ENCODE peak calls at places on chromosomes 13 and 19, in six cellular contexts. J is GM23248; U is CD8-positive, alpha-beta memory T cell; R is tibial nerve; H is upper lobe of left lung; C is heart right ventricle. B is an unnamed sample.
A peak's percentile ranks its signal among the peaks of the same experiment; 100 is the strongest.

GRCh38 chr19:30757836-30758617 is 385.8 kb downstream of the ZNF536 start:
- DNase-seq in J (no peak), U (no peak), R (no peak), H (no peak), C (no peak), B (no peak)

GRCh38 chr19:5186293-5187050 is 154.1 kb downstream of the PTPRS start:
- DNase-seq in J (peak; percentile 94), U (no peak), R (no peak), H (no peak), C (no peak), B (no peak)

GRCh38 chr19:4542896-4543351 is 3.1 kb upstream of the LRG1 start:
- DNase-seq in J (no peak), U (no peak), R (no peak), H (no peak), C (no peak), B (no peak)

GRCh38 chr13:80509264-80509663 is 168.3 kb upstream of the SPRY2 start:
- DNase-seq in J (no peak), U (no peak), R (no peak), H (no peak), C (no peak), B (no peak)

GRCh38 chr13:73399347-73400216 is 340.8 kb downstream of the KLF5 start:
- DNase-seq in J (no peak), U (no peak), R (no peak), H (no peak), C (no peak), B (no peak)

GRCh38 chr19:37763488-37763887 is 15.9 kb downstream of the ZNF573 start:
- DNase-seq in J (peak; percentile 64), U (no peak), R (no peak), H (no peak), C (no peak), B (no peak)

GRCh38 chr13:84917252-84917878 is 881.9 kb downstream of the SLITRK6 start:
- DNase-seq in J (peak; percentile 18), U (no peak), R (no peak), H (no peak), C (no peak), B (peak; percentile 30)

GRCh38 chr13:37534181-37534580 is 64.4 kb downstream of the POSTN start:
- DNase-seq in J (peak; percentile 86), U (no peak), R (no peak), H (no peak), C (no peak), B (peak; percentile 7)

GRCh38 chr13:113513761-113514160 is 23.2 kb upstream of the DCUN1D2 start:
- DNase-seq in J (no peak), U (no peak), R (no peak), H (no peak), C (no peak), B (no peak)

GRCh38 chr19:28862238-28862637 is 350.7 kb downstream of the UQCRFS1 start:
- DNase-seq in J (peak; percentile 42), U (no peak), R (no peak), H (no peak), C (no peak), B (no peak)

GRCh38 chr13:40609972-40610726 is 56.3 kb downstream of the FOXO1 start:
- DNase-seq in J (no peak), U (no peak), R (no peak), H (no peak), C (no peak), B (no peak)

GRCh38 chr13:40982772-40983171 is 36.3 kb downstream of the ELF1 start:
- DNase-seq in J (peak; percentile 44), U (peak; percentile 80), R (peak; percentile 41), H (peak; percentile 83), C (peak; percentile 76), B (peak; percentile 94)

GRCh38 chr13:113756441-113757097 is 2.5 kb upstream of the TMEM255B start:
- DNase-seq in J (peak; percentile 24), U (no peak), R (no peak), H (no peak), C (no peak), B (no peak)

GRCh38 chr13:42999491-42999890 is 7.5 kb upstream of the EPSTI1 start:
- DNase-seq in J (no peak), U (no peak), R (no peak), H (no peak), C (no peak), B (no peak)

GRCh38 chr13:42994878-42995277 is 2.8 kb upstream of the EPSTI1 start:
- DNase-seq in J (no peak), U (no peak), R (no peak), H (no peak), C (no peak), B (no peak)

GRCh38 chr13:42996584-42996983 is 4.5 kb upstream of the EPSTI1 start:
- DNase-seq in J (peak; percentile 92), U (no peak), R (no peak), H (no peak), C (no peak), B (no peak)

GRCh38 chr13:42992585-42993122 is 613 bp upstream of the EPSTI1 start:
- DNase-seq in J (no peak), U (peak; percentile 61), R (no peak), H (no peak), C (no peak), B (no peak)

GRCh38 chr13:42997381-42997780 is 5.3 kb upstream of the EPSTI1 start:
- DNase-seq in J (peak; percentile 34), U (no peak), R (no peak), H (no peak), C (no peak), B (peak; percentile 61)
- H3K4me3 ChIP-seq in J (peak overlapping the region; percentile 28), U (no peak overlapping the region), R (no peak overlapping the region), H (no peak overlapping the region), C (no peak overlapping the region), B (no peak overlapping the region)

GRCh38 chr13:31207630-31208549 is 8.1 kb downstream of the B3GLCT start:
- DNase-seq in J (peak; percentile 73), U (no peak), R (no peak), H (peak; percentile 36), C (peak; percentile 30), B (no peak)
- H3K27ac ChIP-seq in J (peak overlapping the region; percentile 10), U (no peak overlapping the region), R (no peak overlapping the region), H (no peak overlapping the region), C (peak overlapping the region; percentile 89), B (no peak overlapping the region)

GRCh38 chr13:42396501-42396900 is 124.5 kb downstream of the AKAP11 start:
- DNase-seq in J (no peak), U (peak; percentile 26), R (no peak), H (no peak), C (no peak), B (no peak)
- H3K4me1 ChIP-seq in J (peaks cover 4% of the 10 kb centered on the region), U (peaks cover 50% of the 10 kb centered on the region), R (peaks cover 7% of the 10 kb centered on the region), H (peaks cover 4% of the 10 kb centered on the region), C (no peaks in the 10 kb centered on the region), B (peaks cover 3% of the 10 kb centered on the region)

GRCh38 chr19:7738023-7738422 is 6.1 kb upstream of the CLEC4G start:
- DNase-seq in J (no peak), U (no peak), R (no peak), H (no peak), C (no peak), B (no peak)

GRCh38 chr19:7737215-7737614 is 5.3 kb upstream of the CLEC4G start:
- DNase-seq in J (no peak), U (no peak), R (no peak), H (no peak), C (no peak), B (no peak)

GRCh38 chr19:7739211-7739752 is 7.4 kb upstream of the CLEC4G start:
- DNase-seq in J (no peak), U (no peak), R (no peak), H (no peak), C (no peak), B (no peak)

GRCh38 chr19:7742575-7742974 is 4.8 kb downstream of the CD209 start:
- DNase-seq in J (no peak), U (no peak), R (no peak), H (no peak), C (no peak), B (no peak)

GRCh38 chr19:7739801-7740659 is 7.3 kb downstream of the CD209 start:
- DNase-seq in J (no peak), U (no peak), R (no peak), H (no peak), C (no peak), B (no peak)
- H3K4me3 ChIP-seq in J (no peak overlapping the region), U (no peak overlapping the region), R (no peak overlapping the region), H (no peak overlapping the region), C (no peak overlapping the region), B (no peak overlapping the region)

DNA sequence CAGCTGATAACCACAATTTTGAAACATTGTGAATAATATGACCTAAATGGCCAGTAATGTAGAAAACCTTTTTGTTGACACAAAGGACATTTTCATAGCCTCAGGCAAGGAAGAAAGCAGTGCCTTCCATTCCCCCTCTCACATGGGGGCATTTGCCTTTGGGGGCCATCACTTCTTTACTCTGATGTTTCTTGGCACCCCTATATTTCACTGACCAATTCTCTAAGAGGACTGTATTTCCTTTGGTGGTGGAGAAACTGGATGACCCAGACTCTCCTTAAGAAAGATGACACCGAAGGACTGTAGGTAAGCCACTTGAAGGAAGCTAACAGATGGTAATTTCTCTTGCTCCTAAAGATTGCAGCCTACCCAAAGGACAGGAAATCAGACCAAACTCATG is 254.6 kb downstream of the DCLK1 start:
- DNase-seq in J (peak; percentile 24), U (no peak), R (no peak), H (no peak), C (no peak), B (no peak)
- H3K27ac ChIP-seq in J (no peak overlapping the region), U (no peak overlapping the region), R (peak overlapping the region; percentile 47), H (no peak overlapping the region), C (no peak overlapping the region), B (no peak overlapping the region)

B was measured in cardiac muscle cell.